ENCODE peak calls at places on chromosomes 13 and 19, in nine cellular contexts. T is GM23338, L is H1, H is breast epithelium, F is SK-N-SH, O is transverse colon, Y is HCT116, W is endothelial cell of umbilical vein, U is esophagus muscularis mucosa. K is an unnamed sample. For H3K4me1, the result is how much of the 10 kb centered on the place peaks cover.

GRCh38 chr13:106118996-106119395 is 416.5 kb downstream of the EFNB2 start:
- DNase-seq in T (no peak), L (no peak), H (no peak), F (no peak), O (no peak), Y (no peak), W (peak), U (no peak), K (no peak)

GRCh38 chr19:57305056-57305455 is 15.2 kb upstream of the ZNF543 start:
- DNase-seq in T (no peak), L (no peak), H (no peak), F (no peak), O (no peak), Y (no peak), W (no peak), U (no peak), K (no peak)

GRCh38 chr19:32123355-32123940 is 222.0 kb upstream of the ZNF507 start:
- DNase-seq in T (no peak), L (peak), H (no peak), F (no peak), O (no peak), Y (no peak), W (no peak), U (peak), K (no peak)

GRCh38 chr19:15259900-15260299 is 27.7 kb upstream of the EPHX3 start:
- DNase-seq in T (no peak), L (no peak), H (no peak), F (no peak), O (no peak), Y (no peak), W (no peak), U (no peak), K (no peak)

GRCh38 chr19:43751466-43752220 is 3.1 kb downstream of the SMG9 start:
- DNase-seq in T (no peak), L (no peak), H (no peak), F (no peak), O (no peak), Y (no peak), W (no peak), U (no peak), K (no peak)

GRCh38 chr13:85528578-85529215 is 270.5 kb downstream of the SLITRK6 start:
- DNase-seq in T (no peak), L (no peak), H (no peak), F (no peak), O (no peak), Y (no peak), W (no peak), U (no peak), K (no peak)

GRCh38 chr13:43815204-43815603 is 28.4 kb upstream of the ENOX1 start:
- DNase-seq in T (no peak), L (no peak), H (no peak), F (peak), O (no peak), Y (no peak), W (peak), U (no peak), K (no peak)

GRCh38 chr13:93794197-93794885 is 567.7 kb downstream of the GPC6 start:
- DNase-seq in T (no peak), L (no peak), H (no peak), F (no peak), O (no peak), Y (no peak), W (no peak), U (no peak), K (no peak)

GRCh38 chr13:98524391-98524790 is 52.5 kb downstream of the STK24 start:
- DNase-seq in T (no peak), L (no peak), H (no peak), F (no peak), O (no peak), Y (no peak), W (no peak), U (no peak), K (no peak)
- H3K4me1 ChIP-seq in T (half or more), L (under half), H (under half), F (under half), O (under half), Y (under half), W (under half), U (half or more), K (half or more)

GRCh38 chr19:12655546-12655945 is 11.0 kb downstream of the MAN2B1 start:
- DNase-seq in T (no peak), L (no peak), H (no peak), F (no peak), O (no peak), Y (no peak), W (no peak), U (no peak), K (no peak)
- H3K4me3 ChIP-seq in T (no peak), L (no peak), H (no peak), F (no peak), O (no peak), Y (no peak), W (no peak), U (no peak), K (no peak)

GRCh38 chr13:74461011-74461410 is 326.8 kb upstream of the KLF12 start:
- DNase-seq in T (no peak), L (no peak), H (no peak), F (no peak), O (no peak), Y (no peak), W (no peak), U (no peak), K (no peak)

GRCh38 chr13:74466015-74466414 is 331.8 kb upstream of the KLF12 start:
- DNase-seq in T (peak), L (no peak), H (no peak), F (no peak), O (no peak), Y (no peak), W (no peak), U (no peak), K (no peak)

GRCh38 chr13:74465279-74465678 is 331.1 kb upstream of the KLF12 start:
- DNase-seq in T (peak), L (no peak), H (no peak), F (no peak), O (no peak), Y (no peak), W (no peak), U (no peak), K (no peak)

GRCh38 chr13:74464656-74465055 is 330.5 kb upstream of the KLF12 start:
- DNase-seq in T (no peak), L (no peak), H (no peak), F (no peak), O (no peak), Y (no peak), W (no peak), U (no peak), K (no peak)
- TF ChIP-seq POLR2AphosphoS5 in T (no peak), L (no peak), H (no peak), F (no peak), O (no peak), Y (no peak), W (no peak), U (no peak), K (no peak)

DNA sequence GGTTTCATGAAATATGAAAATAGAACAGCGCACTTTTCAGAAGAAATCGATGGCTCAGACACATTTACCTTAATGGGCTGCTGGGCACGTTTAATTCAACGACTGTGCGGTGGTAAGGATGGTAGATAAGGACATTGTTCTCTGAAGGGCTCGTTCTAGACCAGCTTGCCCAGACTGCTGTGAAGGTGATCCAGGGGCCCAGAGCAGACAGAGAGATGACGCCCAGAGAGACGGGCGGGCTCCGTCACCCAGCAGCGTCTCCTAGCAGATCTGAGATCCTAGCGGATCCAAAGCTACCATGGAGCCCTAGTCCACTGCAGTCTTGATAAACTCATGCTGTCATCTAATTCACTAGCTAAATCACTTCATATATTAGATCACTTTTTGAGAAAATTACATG is 21.4 kb downstream of the COL4A2 start:
- DNase-seq in T (no peak), L (no peak), H (no peak), F (no peak), O (no peak), Y (no peak), W (no peak), U (no peak), K (no peak)
- H3K4me1 ChIP-seq in T (under half), L (under half), H (under half), F (half or more), O (under half), Y (under half), W (under half), U (half or more), K (under half)

DNA sequence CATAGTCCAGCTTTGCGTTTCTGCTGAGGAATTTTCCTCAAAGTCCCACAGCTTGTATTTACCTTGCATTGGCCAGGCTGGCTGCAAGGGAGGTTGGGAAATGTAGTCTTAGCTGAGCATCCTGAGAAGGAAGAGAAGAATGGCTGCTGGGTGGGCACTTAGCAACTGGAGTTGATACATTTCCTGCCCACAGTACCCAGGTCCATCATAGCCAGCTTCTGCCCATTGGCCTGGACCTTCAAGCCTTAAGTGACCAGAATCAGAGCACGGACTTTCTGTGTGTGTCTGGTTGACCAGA is 112.4 kb downstream of the SIPA1L3 start:
- DNase-seq in T (peak), L (no peak), H (no peak), F (no peak), O (no peak), Y (no peak), W (no peak), U (no peak), K (no peak)
- H3K4me3 ChIP-seq in T (no peak), L (no peak), H (no peak), F (no peak), O (no peak), Y (no peak), W (no peak), U (no peak), K (no peak)

DNA sequence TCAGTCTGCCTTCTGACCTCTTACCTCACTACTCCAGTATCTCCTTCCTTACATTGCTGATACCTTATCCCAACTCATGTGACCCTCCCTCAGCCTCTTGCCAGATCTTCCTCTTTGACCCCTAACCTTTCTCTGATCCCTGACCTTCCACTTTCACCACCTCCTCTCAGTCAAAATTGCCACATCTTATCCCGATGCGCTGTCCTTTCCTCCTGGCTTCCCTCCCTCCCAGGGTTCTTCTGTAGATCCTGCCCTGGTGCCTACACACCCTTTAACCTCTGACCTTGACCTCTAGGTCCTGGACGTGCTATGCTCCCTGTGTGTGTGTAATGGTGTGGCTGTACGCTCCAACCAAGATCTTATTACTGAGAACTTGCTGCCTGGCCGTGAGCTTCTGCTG is 23.7 kb downstream of the RYR1 start:
- DNase-seq in T (no peak), L (no peak), H (no peak), F (no peak), O (no peak), Y (no peak), W (no peak), U (no peak), K (no peak)
- TF ChIP-seq POLR2AphosphoS5 in T (no peak), L (no peak), H (no peak), F (no peak), O (no peak), Y (no peak), W (no peak), U (no peak), K (no peak)

DNA sequence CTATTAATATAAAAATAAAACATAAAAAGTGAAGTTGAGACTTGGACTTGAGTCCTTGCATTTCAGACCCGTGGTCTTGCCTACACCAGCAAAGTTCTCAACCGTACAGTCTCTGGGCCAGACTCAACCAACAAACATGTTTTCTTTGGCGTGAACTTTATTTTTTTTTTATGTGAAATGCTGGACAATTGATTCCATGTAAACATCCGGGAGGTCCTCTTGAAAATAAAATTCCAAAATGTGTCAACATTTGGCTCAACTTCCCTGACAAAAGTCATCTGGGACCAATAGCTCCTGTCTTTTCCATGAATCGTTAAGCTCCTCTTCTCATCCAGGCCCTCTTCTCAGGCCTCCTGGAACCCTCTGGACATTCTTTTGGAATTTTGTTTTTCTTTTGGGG is 2.7 kb downstream of the ALDH16A1 start:
- DNase-seq in T (no peak), L (no peak), H (no peak), F (no peak), O (no peak), Y (no peak), W (no peak), U (no peak), K (no peak)
- H3K4me1 ChIP-seq in T (under half), L (under half), H (under half), F (under half), O (under half), Y (under half), W (under half), U (under half), K (under half)

K was measured in stomach.